ENCODE peak calls at places on chromosomes 4 and X, in four cellular contexts. One of them, this sample, is unnamed.

GRCh38 chrX:72169008-72169728 is 12.4 kb upstream of the PIN4 start:
- DNase-seq in activated effector memory CD4-positive, alpha-beta T cell treated with anti-CD3 and anti-CD28 coated beads, Interleukin-2, amount 50 U/mL, for 16 hours: peak
- DNase-seq in globus pallidus: peak
- DNase-seq in AG08395: no peak
- DNase-seq in this sample: peak

GRCh38 chrX:152926279-152926678 is 28.4 kb downstream of the ZNF185 start:
- DNase-seq in activated effector memory CD4-positive, alpha-beta T cell treated with anti-CD3 and anti-CD28 coated beads, Interleukin-2, amount 50 U/mL, for 16 hours: peak
- DNase-seq in AG08395: peak
- DNase-seq in globus pallidus: peak
- DNase-seq in this sample: peak

GRCh38 chr4:24519649-24520048 is 64.7 kb downstream of the DHX15 start:
- DNase-seq in activated effector memory CD4-positive, alpha-beta T cell treated with anti-CD3 and anti-CD28 coated beads, Interleukin-2, amount 50 U/mL, for 16 hours: no peak
- DNase-seq in AG08395: no peak
- DNase-seq in globus pallidus: no peak
- DNase-seq in this sample: no peak

GRCh38 chrX:80879143-80879542 is 69.5 kb upstream of the BRWD3 start:
- DNase-seq in AG08395: no peak
- DNase-seq in globus pallidus: no peak
- DNase-seq in activated effector memory CD4-positive, alpha-beta T cell treated with anti-CD3 and anti-CD28 coated beads, Interleukin-2, amount 50 U/mL, for 16 hours: no peak
- DNase-seq in this sample: peak

GRCh38 chr4:70559216-70559830 is 32.7 kb upstream of the AMBN start:
- DNase-seq in activated effector memory CD4-positive, alpha-beta T cell treated with anti-CD3 and anti-CD28 coated beads, Interleukin-2, amount 50 U/mL, for 16 hours: no peak
- DNase-seq in AG08395: peak
- DNase-seq in globus pallidus: peak
- DNase-seq in this sample: peak

GRCh38 chr4:87086143-87086805 is 134.1 kb downstream of the KLHL8 start:
- DNase-seq in activated effector memory CD4-positive, alpha-beta T cell treated with anti-CD3 and anti-CD28 coated beads, Interleukin-2, amount 50 U/mL, for 16 hours: no peak
- DNase-seq in AG08395: no peak
- DNase-seq in globus pallidus: no peak
- DNase-seq in this sample: no peak

GRCh38 chr4:142435599-142436235 is 410.4 kb downstream of the INPP4B start:
- DNase-seq in activated effector memory CD4-positive, alpha-beta T cell treated with anti-CD3 and anti-CD28 coated beads, Interleukin-2, amount 50 U/mL, for 16 hours: no peak
- DNase-seq in globus pallidus: no peak
- DNase-seq in AG08395: no peak
- DNase-seq in this sample: no peak

GRCh38 chr4:2793920-2794706 is 1.2 kb downstream of the SH3BP2 start:
- DNase-seq in globus pallidus: no peak
- DNase-seq in AG08395: no peak
- DNase-seq in activated effector memory CD4-positive, alpha-beta T cell treated with anti-CD3 and anti-CD28 coated beads, Interleukin-2, amount 50 U/mL, for 16 hours: peak
- DNase-seq in this sample: no peak

This sample was measured in pons.